ENCODE peak calls at places on chromosomes 2 and 18, in eight cellular contexts. Z, L, I, B, R, M, J and U are unnamed samples.
A peak's percentile ranks its signal among the peaks of the same experiment; 100 is the strongest.

GRCh38 chr2:170679607-170680079 is 35.5 kb upstream of the SP5 start:
- DNase-seq in B (no peak), R (no peak), I (peak; percentile 74), Z (peak; percentile 51), J (no peak), M (no peak), L (no peak), U (no peak)

GRCh38 chr2:11656671-11657101 is 13.3 kb downstream of the NTSR2 start:
- DNase-seq in M (peak; percentile 74), Z (peak; percentile 66), L (no peak), B (no peak), J (no peak), R (no peak), I (no peak), U (no peak)

GRCh38 chr2:190535586-190535985 is 1.1 kb upstream of the NEMP2 start:
- DNase-seq in J (no peak), B (no peak), L (no peak), M (no peak), Z (no peak), I (peak; percentile 10), R (no peak), U (no peak)

GRCh38 chr2:239154971-239155805 is 245.6 kb downstream of the HDAC4 start:
- DNase-seq in M (peak; percentile 77), R (no peak), Z (no peak), I (no peak), J (no peak), L (no peak), B (no peak), U (peak; percentile 98)

GRCh38 chr2:5877360-5877759 is 185.2 kb downstream of the SOX11 start:
- DNase-seq in J (no peak), B (no peak), Z (no peak), M (no peak), L (no peak), R (no peak), I (no peak), U (no peak)

GRCh38 chr2:204655626-204656025 is 110.4 kb downstream of the PARD3B start:
- DNase-seq in J (no peak), R (no peak), B (no peak), L (no peak), M (no peak), I (no peak), Z (no peak), U (no peak)

GRCh38 chr2:114745700-114746099 is 303.3 kb downstream of the DPP10 start:
- DNase-seq in M (no peak), J (no peak), B (no peak), R (no peak), Z (no peak), I (no peak), L (no peak), U (no peak)

GRCh38 chr2:176455865-176456291 is 186.6 kb downstream of the MTX2 start:
- DNase-seq in Z (no peak), R (no peak), L (no peak), I (peak; percentile 35), B (no peak), J (no peak), M (peak; percentile 86), U (no peak)

GRCh38 chr18:8814206-8814605 is 108.8 kb downstream of the MTCL1 start:
- DNase-seq in M (peak; percentile 12), I (no peak), R (no peak), Z (no peak), L (no peak), B (no peak), J (no peak), U (no peak)

GRCh38 chr18:26386002-26386401 is 159.8 kb downstream of the TAF4B start:
- DNase-seq in I (peak; percentile 6), B (no peak), M (no peak), L (no peak), R (no peak), J (no peak), Z (peak; percentile 56), U (peak; percentile 63)

GRCh38 chr2:57376985-57377384 is 669.6 kb upstream of the VRK2 start:
- DNase-seq in J (no peak), B (no peak), Z (no peak), L (peak; percentile 33), R (no peak), I (peak; percentile 28), M (no peak), U (peak; percentile 2)

GRCh38 chr2:194545978-194546377 is 1111.0 kb upstream of the SLC39A10 start:
- DNase-seq in Z (no peak), I (peak; percentile 17), B (no peak), L (no peak), R (no peak), J (no peak), M (no peak), U (no peak)

GRCh38 chr18:79591040-79591308 is 88.6 kb upstream of the CTDP1 start:
- DNase-seq in J (no peak), M (no peak), R (no peak), Z (no peak), I (no peak), B (no peak), L (no peak), U (no peak)

GRCh38 chr2:24970483-24971299 is 1.1 kb downstream of the DNAJC27 start:
- DNase-seq in J (no peak), L (no peak), I (peak; percentile 38), M (no peak), Z (no peak), R (no peak), B (no peak), U (peak; percentile 11)

GRCh38 chr2:96329416-96329815 is 4.3 kb downstream of the ITPRIPL1 start:
- DNase-seq in B (peak; percentile 30), R (no peak), Z (no peak), I (no peak), M (no peak), L (no peak), J (no peak), U (no peak)

GRCh38 chr18:22346342-22346967 is 71.3 kb downstream of the CTAGE1 start:
- DNase-seq in M (no peak), Z (peak; percentile 62), L (no peak), B (no peak), J (peak; percentile 18), R (no peak), I (peak; percentile 20), U (no peak)

GRCh38 chr2:58039170-58039611 is 7.4 kb upstream of the VRK2 start:
- DNase-seq in J (no peak), I (no peak), M (no peak), Z (no peak), L (no peak), R (no peak), B (no peak), U (no peak)

GRCh38 chr2:142100967-142101366 is 29.8 kb downstream of the LRP1B start:
- DNase-seq in I (peak; percentile 28), B (peak; percentile 43), M (no peak), J (no peak), R (no peak), Z (peak; percentile 37), L (no peak), U (no peak)

GRCh38 chr2:17660219-17660618 is 93.4 kb downstream of the SMC6 start:
- DNase-seq in B (no peak), M (no peak), J (no peak), I (no peak), Z (no peak), L (no peak), R (no peak), U (no peak)

GRCh38 chr2:2333076-2333475 is 2.0 kb upstream of the MYT1L start:
- DNase-seq in Z (no peak), R (no peak), M (no peak), J (no peak), I (no peak), L (no peak), B (peak; percentile 80), U (no peak)

GRCh38 chr2:153106802-153107477 is 371.6 kb downstream of the RPRM start:
- DNase-seq in M (no peak), Z (no peak), L (no peak), J (no peak), I (no peak), B (no peak), R (no peak), U (no peak)

GRCh38 chr2:144015655-144016245 is 504.2 kb downstream of the ZEB2 start:
- DNase-seq in I (no peak), B (no peak), R (no peak), J (no peak), L (no peak), M (no peak), Z (no peak), U (no peak)

GRCh38 chr2:240337028-240337427 is 98.4 kb upstream of the GPC1 start:
- DNase-seq in I (no peak), M (peak; percentile 50), L (peak; percentile 14), J (no peak), R (no peak), Z (no peak), B (no peak), U (no peak)

GRCh38 chr18:23814977-23815614 is 125.8 kb downstream of the LAMA3 start:
- DNase-seq in M (no peak), B (no peak), J (no peak), I (no peak), L (no peak), Z (no peak), R (no peak), U (no peak)

GRCh38 chr2:160420711-160421110 is 72.9 kb downstream of the RBMS1 start:
- DNase-seq in R (no peak), I (no peak), J (no peak), M (no peak), L (no peak), B (no peak), Z (no peak), U (no peak)

GRCh38 chr2:217960351-217960750 is 42.4 kb downstream of the TNS1 start:
- DNase-seq in Z (no peak), I (no peak), B (no peak), L (no peak), M (no peak), J (no peak), R (no peak), U (no peak)

GRCh38 chr2:123500346-123500745 is 524.7 kb upstream of the CNTNAP5 start:
- DNase-seq in B (no peak), M (no peak), R (no peak), Z (no peak), J (no peak), I (no peak), L (no peak), U (no peak)

GRCh38 chr2:171763602-171764001 is 76.3 kb downstream of the DYNC1I2 start:
- DNase-seq in L (no peak), R (no peak), Z (no peak), I (no peak), J (no peak), B (no peak), M (no peak), U (no peak)

GRCh38 chr2:172198908-172199307 is 96.2 kb upstream of the DLX2 start:
- DNase-seq in M (no peak), Z (no peak), I (no peak), L (no peak), J (no peak), B (no peak), R (no peak), U (no peak)

GRCh38 chr2:190335225-190335559 is 8.2 kb upstream of the INPP1 start:
- DNase-seq in J (no peak), I (no peak), M (no peak), Z (no peak), L (no peak), R (no peak), B (no peak), U (no peak)